ENCODE peak calls at places on chromosomes 11 and 22, in four cellular contexts. O is bronchial epithelial cell, K is fibroblast of mammary gland, M is A549. W is an unnamed sample.

GRCh38 chr11:93842461-93842860 is 8.0 kb downstream of the VSTM5 start:
- DNase-seq in O (peak), K (peak), M (no peak), W (no peak)

GRCh38 chr11:126339866-126340434 is 15.5 kb upstream of the ST3GAL4 start:
- DNase-seq in O (no peak), K (peak), M (no peak), W (no peak)

GRCh38 chr22:46533434-46533833 is 4.0 kb downstream of the CELSR1 start:
- DNase-seq in O (peak), K (no peak), M (peak), W (no peak)

GRCh38 chr11:65872555-65873279 is at the start of gene EFEMP2:
- DNase-seq in O (no peak), K (no peak), M (no peak), W (no peak)

GRCh38 chr11:35918716-35919115 is 25.1 kb upstream of the LDLRAD3 start:
- DNase-seq in O (no peak), K (no peak), M (no peak), W (no peak)

GRCh38 chr11:2886191-2886894 is 768 bp upstream of the CDKN1C start:
- DNase-seq in O (no peak), K (peak), M (no peak), W (peak)

GRCh38 chr11:72600557-72600956 is 73.7 kb downstream of the PDE2A start:
- DNase-seq in O (no peak), K (no peak), M (no peak), W (no peak)

GRCh38 chr22:44765571-44766285 is 13.4 kb downstream of the ARHGAP8 start:
- DNase-seq in O (no peak), K (no peak), M (no peak), W (no peak)

GRCh38 chr11:47946682-47947575 is 33.4 kb upstream of the PTPRJ start:
- DNase-seq in O (peak), K (peak), M (peak), W (no peak)

GRCh38 chr11:35526370-35526792 is 965 bp upstream of the PAMR1 start:
- DNase-seq in O (no peak), K (peak), M (no peak), W (no peak)

DNA sequence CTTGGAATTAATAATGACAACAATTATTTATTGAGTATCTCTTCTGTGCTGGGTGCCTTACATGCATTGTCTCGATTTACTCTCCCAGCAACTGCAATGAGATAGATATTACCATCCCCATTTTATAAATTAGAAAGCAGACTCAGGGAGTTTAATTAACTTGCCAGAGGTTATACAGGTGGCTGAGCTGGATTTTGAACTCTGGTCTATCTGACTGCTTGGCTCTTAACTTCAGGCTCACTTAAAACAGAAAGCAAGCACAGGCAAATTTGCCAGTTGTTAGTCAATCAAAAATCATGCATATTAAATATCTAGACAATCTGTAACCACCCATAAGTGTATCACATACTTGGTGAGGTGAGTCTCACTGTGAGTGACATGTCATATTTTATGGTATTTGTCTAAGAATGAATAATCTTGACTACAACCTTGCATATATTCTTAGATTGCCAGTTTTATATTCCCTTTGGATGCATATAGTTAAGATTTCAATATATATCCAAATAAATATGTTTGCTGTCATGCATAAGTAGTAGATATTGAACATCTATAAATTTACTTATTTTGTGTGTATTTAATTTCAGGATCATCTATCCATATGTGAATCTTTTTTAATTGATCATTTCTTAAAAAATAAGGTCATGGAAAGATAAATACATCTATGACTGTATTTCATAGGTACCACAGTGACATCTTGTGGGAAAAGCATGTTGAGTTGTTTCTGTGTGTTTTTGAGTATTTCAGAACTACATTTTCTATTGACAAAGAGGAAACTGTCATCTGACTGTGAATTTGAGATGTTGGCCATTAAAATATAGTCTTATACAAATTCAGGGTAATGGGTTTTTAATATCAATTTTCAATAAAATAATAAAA is 112.0 kb upstream of the ARHGAP42 start:
- DNase-seq in O (peak), K (peak), M (no peak), W (no peak)
- TF ChIP-seq CTCF in O (peak), K (peak), M (peak), W (no peak)

GRCh38 chr22:39940757-39941305 is 19.4 kb upstream of the TMA7B start:
- DNase-seq in O (peak), K (peak), M (no peak), W (no peak)
- TF ChIP-seq CTCF in O (no peak), K (no peak), M (no peak), W (no peak)

DNA sequence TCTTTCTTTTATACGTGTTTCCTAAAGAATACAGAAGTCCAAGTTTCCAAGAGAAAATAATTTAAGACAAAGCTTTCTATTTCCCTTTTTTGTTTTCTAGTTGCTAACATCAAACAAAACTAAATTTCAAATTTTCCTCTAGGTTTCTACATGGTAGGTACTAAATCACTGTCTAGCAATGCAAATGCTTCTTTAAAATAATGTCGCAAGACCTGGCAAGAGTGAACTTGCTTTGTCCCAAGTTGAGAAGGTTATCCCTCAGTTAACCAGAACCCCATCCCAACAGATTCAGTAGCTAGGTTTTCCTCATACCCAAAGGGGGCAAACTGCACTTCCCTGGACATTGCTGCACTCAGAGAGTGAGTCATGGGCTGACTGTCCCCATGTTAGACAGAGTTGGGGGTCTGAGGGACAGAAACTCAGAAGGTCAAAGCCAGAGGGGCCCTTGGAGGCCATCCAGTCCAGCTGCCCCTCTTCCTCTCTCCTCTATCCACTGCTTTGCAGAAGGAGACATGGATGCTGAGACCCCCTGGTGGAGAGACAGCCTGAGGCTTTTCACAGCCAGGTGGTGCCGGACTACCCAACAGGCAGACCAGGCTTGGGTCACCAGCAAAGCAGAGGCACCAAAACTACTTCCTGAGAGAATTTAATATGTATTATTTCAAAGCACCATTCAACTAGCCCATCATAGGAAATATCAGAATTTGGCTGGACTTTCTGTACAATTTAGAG is 23.1 kb downstream of the OR2AT4 start:
- DNase-seq in O (peak), K (no peak), M (no peak), W (no peak)
- TF ChIP-seq CTCF in O (no peak), K (peak), M (no peak), W (no peak)

DNA sequence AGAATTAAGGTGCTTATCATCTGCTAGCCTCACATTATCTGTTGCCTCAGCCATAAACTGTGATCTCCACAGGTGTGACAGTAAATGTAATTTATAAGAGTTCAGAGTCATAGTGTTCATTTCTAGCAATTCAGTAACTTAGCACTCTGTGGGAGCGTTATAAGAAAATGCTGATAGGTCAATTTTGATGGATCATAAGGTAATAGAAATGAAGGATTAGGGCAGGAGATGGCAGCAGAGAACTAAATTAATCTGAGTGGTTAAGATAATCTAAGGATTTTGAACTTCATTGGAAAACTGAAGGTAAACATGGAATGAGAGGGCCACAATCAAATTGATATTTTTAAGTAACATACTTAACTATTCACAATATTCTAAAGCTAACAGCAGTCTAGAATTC is 26.5 kb upstream of the SLC22A9 start:
- DNase-seq in O (no peak), K (no peak), M (no peak), W (no peak)
- TF ChIP-seq CTCF in O (no peak), K (no peak), M (no peak), W (no peak)

DNA sequence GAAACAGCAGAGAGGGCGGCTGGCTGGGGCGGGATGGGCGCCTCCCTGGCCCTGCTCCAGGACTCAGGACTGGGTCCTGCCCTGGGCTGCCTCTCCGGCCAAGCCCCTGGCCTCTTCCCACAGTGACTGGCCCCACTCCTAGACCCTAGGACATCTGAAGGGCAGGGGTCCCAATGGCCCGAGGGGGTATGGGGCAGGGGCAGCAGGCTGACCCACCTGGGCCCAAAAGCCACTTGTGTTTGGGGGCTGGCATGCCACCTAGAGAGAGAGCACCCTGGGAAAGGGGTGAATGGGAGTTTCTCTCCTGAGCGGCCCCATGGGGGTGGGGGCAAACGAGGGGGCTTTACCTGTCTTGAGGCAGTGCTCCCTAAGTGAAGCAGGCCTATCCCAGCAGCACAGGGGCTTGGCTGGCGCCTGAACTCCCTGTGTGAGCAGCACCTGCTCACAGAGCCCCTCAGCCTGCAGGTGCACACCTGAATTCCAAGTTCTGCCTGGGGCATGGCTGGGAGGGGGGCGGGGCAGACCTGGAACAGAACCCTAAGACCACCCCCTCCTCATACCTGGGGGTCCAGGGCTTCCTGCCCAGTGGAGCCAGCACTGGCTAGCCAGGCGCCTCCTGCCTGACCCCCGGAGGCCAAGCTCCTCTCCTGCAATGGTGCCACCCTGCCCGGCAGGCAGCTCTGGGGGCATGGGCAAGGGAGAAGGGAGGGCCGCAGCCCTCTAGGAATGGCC is 16.9 kb downstream of the DUSP8 start:
- DNase-seq in O (no peak), K (no peak), M (no peak), W (no peak)
- TF ChIP-seq CTCF in O (no peak), K (no peak), M (no peak), W (no peak)

DNA sequence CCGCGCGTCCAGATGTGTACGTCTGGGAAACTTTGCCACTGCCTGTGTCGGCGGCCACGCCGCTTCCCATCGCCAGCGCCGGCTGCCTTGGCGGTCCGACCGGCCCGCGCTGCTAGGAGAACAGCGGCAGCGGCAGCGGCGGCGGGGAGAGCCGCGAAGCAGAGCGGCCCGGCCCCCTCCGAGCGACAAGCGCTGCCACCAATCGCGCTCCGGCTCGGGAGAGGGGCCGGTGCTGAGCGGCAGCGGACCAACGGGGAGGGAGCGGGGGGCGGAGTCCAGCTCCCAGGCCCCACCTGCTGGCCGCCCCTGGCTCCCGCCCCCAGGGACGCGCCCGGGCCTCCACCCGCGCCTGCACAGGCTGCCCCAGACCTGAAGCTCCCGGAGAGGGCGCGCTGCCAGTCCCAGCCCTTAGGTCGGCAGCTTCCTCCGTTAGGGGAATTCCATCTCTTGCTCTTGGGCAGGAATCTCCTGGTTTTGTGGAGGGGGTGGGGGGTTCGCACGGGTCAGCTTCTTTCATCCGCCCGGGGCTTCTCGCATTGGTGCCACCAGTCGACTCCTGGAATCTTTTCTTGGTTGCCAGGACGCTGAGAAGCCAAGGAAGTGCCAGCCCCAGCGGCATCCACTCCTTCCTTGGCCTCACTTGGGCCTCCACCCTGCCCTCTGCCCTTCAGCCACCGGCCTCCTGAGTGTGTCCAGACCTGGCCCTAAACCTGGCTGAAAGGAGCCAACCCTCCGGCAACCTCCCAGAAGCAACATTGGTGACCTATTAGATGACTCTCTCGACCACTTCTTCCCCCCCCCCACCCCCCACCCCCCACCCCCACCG is at the start of gene GALNT18:
- DNase-seq in O (peak), K (peak), M (peak), W (peak)
- TF ChIP-seq CTCF in O (peak), K (no peak), M (peak), W (no peak)

GRCh38 chr11:8384199-8384821 is 120.6 kb upstream of the LMO1 start:
- DNase-seq in O (peak), K (peak), M (no peak), W (no peak)
- TF ChIP-seq CTCF in O (peak), K (no peak), M (no peak), W (no peak)

GRCh38 chr11:78270993-78271392 is 82.3 kb downstream of the USP35 start:
- DNase-seq in O (no peak), K (no peak), M (no peak), W (no peak)

GRCh38 chr11:78274739-78275138 is 86.0 kb downstream of the USP35 start:
- DNase-seq in O (no peak), K (no peak), M (no peak), W (no peak)

GRCh38 chr11:78277314-78277994 is 88.7 kb downstream of the USP35 start:
- DNase-seq in O (no peak), K (no peak), M (no peak), W (no peak)

GRCh38 chr11:78281511-78281910 is 92.8 kb downstream of the USP35 start:
- DNase-seq in O (no peak), K (no peak), M (no peak), W (no peak)

DNA sequence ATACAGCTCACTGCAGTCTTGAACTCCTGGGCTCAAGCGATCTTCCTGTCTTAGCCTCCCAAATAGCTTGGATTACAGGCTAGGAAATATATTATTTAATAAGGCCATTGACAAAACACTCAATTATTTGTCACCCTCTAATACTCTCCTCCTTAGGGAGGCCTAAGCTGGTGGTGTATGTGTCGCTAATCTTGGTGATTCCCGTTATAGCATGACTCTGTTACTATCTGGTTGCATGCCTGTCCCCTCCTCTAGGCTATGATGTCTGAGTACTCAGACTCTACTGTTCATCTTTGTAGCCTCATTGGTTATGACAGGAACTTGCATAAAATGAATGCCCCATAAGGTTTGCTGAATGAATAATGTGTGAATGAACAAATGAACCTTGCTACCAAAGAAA is 87.6 kb downstream of the USP35 start:
- DNase-seq in O (no peak), K (no peak), M (no peak), W (no peak)
- TF ChIP-seq CTCF in O (no peak), K (no peak), M (no peak), W (no peak)

DNA sequence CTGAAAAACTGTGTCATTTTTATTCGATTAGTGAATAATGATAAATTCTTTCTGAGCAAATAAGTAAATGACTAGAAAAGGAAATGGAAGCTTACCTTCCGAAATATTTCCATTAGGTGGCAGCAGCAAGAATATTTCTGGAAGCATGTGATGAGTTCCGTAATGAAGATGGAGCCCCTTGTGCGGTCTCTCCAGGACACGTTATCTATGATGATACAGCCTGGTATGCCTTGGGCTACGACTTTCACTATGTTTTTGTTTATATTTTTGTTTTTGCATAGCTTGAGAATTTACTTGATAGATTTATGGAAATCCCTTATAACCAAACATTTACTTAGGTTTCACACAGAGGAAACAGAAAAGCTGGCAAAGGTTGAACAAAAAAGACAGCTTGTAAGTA is 25.7 kb downstream of the CASP5 start:
- DNase-seq in O (peak), K (peak), M (no peak), W (no peak)
- TF ChIP-seq CTCF in O (no peak), K (no peak), M (no peak), W (no peak)